ENCODE peak calls at places on chromosomes 3 and 15, in five cellular contexts. B, Y, C, H and P are unnamed samples.

GRCh38 chr3:107068980-107069379 is 308.3 kb upstream of the CCDC54 start:
- DNase-seq in B (no peak), Y (no peak), C (no peak), H (peak; percentile 41), P (no peak)

GRCh38 chr15:72082176-72082575 is 35.8 kb downstream of the MYO9A start:
- DNase-seq in B (no peak), Y (no peak), C (no peak), H (no peak), P (no peak)

GRCh38 chr3:37816271-37816670 is 45.4 kb upstream of the CTDSPL start:
- DNase-seq in B (no peak), Y (no peak), C (no peak), H (no peak), P (no peak)

GRCh38 chr15:78329625-78330024 is 10.5 kb upstream of the CRABP1 start:
- DNase-seq in B (no peak), Y (no peak), C (no peak), H (no peak), P (no peak)

GRCh38 chr3:198107840-198108734 is 148.1 kb downstream of the LMLN start:
- DNase-seq in B (peak; percentile 33), Y (no peak), C (no peak), H (no peak), P (no peak)

GRCh38 chr15:35751421-35752133 is 205.6 kb upstream of the DPH6 start:
- DNase-seq in B (no peak), Y (peak; percentile 38), C (peak; percentile 10), H (peak; percentile 34), P (no peak)

GRCh38 chr3:132983143-132983770 is 54.9 kb upstream of the TMEM108 start:
- DNase-seq in B (no peak), Y (no peak), C (no peak), H (no peak), P (no peak)

GRCh38 chr3:169404491-169404890 is 259.0 kb downstream of the MECOM start:
- DNase-seq in B (no peak), Y (no peak), C (no peak), H (no peak), P (no peak)

GRCh38 chr15:51759557-51760070 is 8.2 kb downstream of the TMOD2 start:
- DNase-seq in B (no peak), Y (no peak), C (no peak), H (no peak), P (no peak)

GRCh38 chr15:80436511-80437307 is 32.5 kb downstream of the ARNT2 start:
- DNase-seq in B (no peak), Y (no peak), C (no peak), H (peak; percentile 79), P (no peak)

GRCh38 chr15:48966595-48967301 is 3.0 kb upstream of the SHC4 start:
- DNase-seq in B (no peak), Y (no peak), C (no peak), H (peak; percentile 37), P (no peak)

GRCh38 chr3:11803977-11804903 is 42.4 kb downstream of the TAMM41 start:
- DNase-seq in B (peak; percentile 31), Y (no peak), C (no peak), H (peak; percentile 29), P (no peak)

GRCh38 chr3:99532246-99532645 is 106.1 kb upstream of the COL8A1 start:
- DNase-seq in B (peak; percentile 16), Y (no peak), C (no peak), H (no peak), P (no peak)

GRCh38 chr3:23036728-23037127 is 166.4 kb upstream of the UBE2E2 start:
- DNase-seq in B (no peak), Y (no peak), C (no peak), H (no peak), P (no peak)

GRCh38 chr3:16311960-16312451 is 47.0 kb downstream of the OXNAD1 start:
- DNase-seq in B (peak; percentile 50), Y (no peak), C (no peak), H (no peak), P (no peak)

GRCh38 chr3:33440578-33441321 is 545 bp upstream of the UBP1 start:
- DNase-seq in B (peak; percentile 99), Y (peak; percentile 100), C (peak; percentile 98), H (peak; percentile 99), P (peak; percentile 99)

GRCh38 chr3:173733029-173733652 is 335.6 kb downstream of the NLGN1 start:
- DNase-seq in B (no peak), Y (no peak), C (no peak), H (no peak), P (no peak)

GRCh38 chr15:91472316-91472756 is 372.3 kb downstream of the SV2B start:
- DNase-seq in B (no peak), Y (no peak), C (no peak), H (no peak), P (no peak)

GRCh38 chr3:4982773-4983738 is 3.8 kb downstream of the BHLHE40 start:
- DNase-seq in B (no peak), Y (no peak), C (no peak), H (no peak), P (no peak)

GRCh38 chr15:70013647-70014310 is 83.9 kb downstream of the TLE3 start:
- DNase-seq in B (no peak), Y (no peak), C (no peak), H (no peak), P (no peak)

GRCh38 chr3:183583331-183584245 is 28.1 kb upstream of the KLHL6 start:
- DNase-seq in B (no peak), Y (no peak), C (no peak), H (no peak), P (no peak)

GRCh38 chr3:42090973-42091731 is at the start of gene TRAK1:
- DNase-seq in B (no peak), Y (peak; percentile 28), C (no peak), H (no peak), P (no peak)

GRCh38 chr3:42935472-42935871 is 29.5 kb downstream of the ZNF662 start:
- DNase-seq in B (no peak), Y (no peak), C (no peak), H (no peak), P (no peak)

GRCh38 chr15:68187559-68187958 is 17.6 kb downstream of the CALML4 start:
- DNase-seq in B (no peak), Y (peak; percentile 32), C (no peak), H (no peak), P (no peak)

GRCh38 chr15:89812126-89812846 is 2.4 kb downstream of the ANPEP start:
- DNase-seq in B (peak; percentile 79), Y (no peak), C (no peak), H (no peak), P (peak; percentile 74)

GRCh38 chr3:67335813-67336212 is 318.6 kb downstream of the SUCLG2 start:
- DNase-seq in B (no peak), Y (no peak), C (no peak), H (peak; percentile 4), P (no peak)

GRCh38 chr3:79767953-79768282 is at the start of gene ROBO1:
- DNase-seq in B (no peak), Y (no peak), C (no peak), H (no peak), P (no peak)